ENCODE peak calls at places on chromosomes 4 and X, in ten cellular contexts. N is Panc1, Z is GM12864, S is cardiac fibroblast, B is cardiac muscle cell, J is lung, F is epithelial cell of esophagus, M is IMR-90, H is HCT116, T is choroid plexus epithelial cell. P is an unnamed sample.

GRCh38 chr4:185846550-185847210 is 34.7 kb upstream of the SORBS2 start:
- DNase-seq in N (no peak), Z (no peak), S (peak; percentile 55), B (no peak), J (no peak), F (peak; percentile 18), M (no peak), H (no peak), T (no peak), P (no peak)

GRCh38 chr4:1047106-1047975 is 35.9 kb downstream of the FGFRL1 start:
- DNase-seq in N (no peak), Z (no peak), S (no peak), B (no peak), J (no peak), F (no peak), M (no peak), H (no peak), T (peak; percentile 35), P (no peak)

GRCh38 chr4:91171217-91171616 is 1044.0 kb downstream of the CCSER1 start:
- DNase-seq in N (no peak), Z (no peak), S (no peak), B (no peak), J (no peak), F (peak; percentile 40), M (no peak), H (no peak), T (peak; percentile 4), P (peak; percentile 28)

GRCh38 chr4:73068496-73069337 is 799 bp downstream of the COX18 start:
- DNase-seq in N (peak; percentile 7), Z (no peak), S (peak; percentile 52), B (peak; percentile 23), J (no peak), F (peak; percentile 38), M (peak; percentile 32), H (no peak), T (peak; percentile 46), P (peak; percentile 8)

GRCh38 chrX:85590638-85591037 is 211.2 kb upstream of the POF1B start:
- DNase-seq in N (no peak), Z (no peak), S (no peak), B (no peak), J (no peak), F (peak; percentile 40), M (no peak), H (no peak), T (no peak), P (no peak)

GRCh38 chr4:164731827-164732474 is 22.0 kb upstream of the SMIM31 start:
- DNase-seq in N (peak; percentile 25), Z (peak; percentile 5), S (peak; percentile 57), B (peak; percentile 67), J (no peak), F (peak; percentile 63), M (peak; percentile 28), H (peak; percentile 43), T (peak; percentile 67), P (no peak)

GRCh38 chr4:137203601-137204000 is 328.7 kb downstream of the PCDH18 start:
- DNase-seq in N (no peak), Z (no peak), S (peak; percentile 80), B (no peak), J (no peak), F (no peak), M (peak; percentile 74), H (no peak), T (peak; percentile 97), P (no peak)

GRCh38 chr4:106773106-106773905 is 262.8 kb downstream of the DKK2 start:
- DNase-seq in N (no peak), Z (no peak), S (peak; percentile 43), B (no peak), J (no peak), F (no peak), M (no peak), H (no peak), T (peak; percentile 47), P (no peak)

GRCh38 chr4:1748465-1748995 is 27.2 kb downstream of the TACC3 start:
- DNase-seq in N (no peak), Z (no peak), S (peak; percentile 65), B (peak; percentile 91), J (peak; percentile 73), F (peak; percentile 76), M (peak; percentile 41), H (peak; percentile 44), T (peak; percentile 68), P (no peak)

GRCh38 chr4:37816719-37817118 is 9.8 kb upstream of the PGM2 start:
- DNase-seq in N (no peak), Z (no peak), S (no peak), B (no peak), J (no peak), F (no peak), M (no peak), H (no peak), T (no peak), P (no peak)

GRCh38 chr4:33696586-33696985 is 2547.7 kb downstream of the ARAP2 start:
- DNase-seq in N (no peak), Z (no peak), S (peak; percentile 62), B (no peak), J (no peak), F (peak; percentile 52), M (no peak), H (no peak), T (peak; percentile 63), P (no peak)

GRCh38 chr4:26069218-26069617 is 155.2 kb downstream of the SMIM20 start:
- DNase-seq in N (no peak), Z (no peak), S (peak; percentile 66), B (peak; percentile 7), J (no peak), F (peak; percentile 20), M (peak; percentile 47), H (no peak), T (peak; percentile 70), P (no peak)

GRCh38 chrX:145631461-145631951 is 186.1 kb upstream of the SLITRK2 start:
- DNase-seq in N (no peak), Z (no peak), S (no peak), B (no peak), J (no peak), F (no peak), M (no peak), H (no peak), T (no peak), P (no peak)

GRCh38 chr4:1795304-1796195 is 2.5 kb downstream of the FGFR3 start:
- DNase-seq in N (no peak), Z (no peak), S (no peak), B (no peak), J (no peak), F (no peak), M (no peak), H (no peak), T (no peak), P (peak; percentile 48)

GRCh38 chr4:54096563-54096962 is 3.4 kb upstream of the GSX2 start:
- DNase-seq in N (no peak), Z (no peak), S (no peak), B (no peak), J (no peak), F (no peak), M (no peak), H (no peak), T (no peak), P (no peak)

GRCh38 chr4:118993329-118993728 is 104.7 kb downstream of the SYNPO2 start:
- DNase-seq in N (no peak), Z (no peak), S (no peak), B (no peak), J (no peak), F (no peak), M (no peak), H (no peak), T (no peak), P (no peak)

DNA sequence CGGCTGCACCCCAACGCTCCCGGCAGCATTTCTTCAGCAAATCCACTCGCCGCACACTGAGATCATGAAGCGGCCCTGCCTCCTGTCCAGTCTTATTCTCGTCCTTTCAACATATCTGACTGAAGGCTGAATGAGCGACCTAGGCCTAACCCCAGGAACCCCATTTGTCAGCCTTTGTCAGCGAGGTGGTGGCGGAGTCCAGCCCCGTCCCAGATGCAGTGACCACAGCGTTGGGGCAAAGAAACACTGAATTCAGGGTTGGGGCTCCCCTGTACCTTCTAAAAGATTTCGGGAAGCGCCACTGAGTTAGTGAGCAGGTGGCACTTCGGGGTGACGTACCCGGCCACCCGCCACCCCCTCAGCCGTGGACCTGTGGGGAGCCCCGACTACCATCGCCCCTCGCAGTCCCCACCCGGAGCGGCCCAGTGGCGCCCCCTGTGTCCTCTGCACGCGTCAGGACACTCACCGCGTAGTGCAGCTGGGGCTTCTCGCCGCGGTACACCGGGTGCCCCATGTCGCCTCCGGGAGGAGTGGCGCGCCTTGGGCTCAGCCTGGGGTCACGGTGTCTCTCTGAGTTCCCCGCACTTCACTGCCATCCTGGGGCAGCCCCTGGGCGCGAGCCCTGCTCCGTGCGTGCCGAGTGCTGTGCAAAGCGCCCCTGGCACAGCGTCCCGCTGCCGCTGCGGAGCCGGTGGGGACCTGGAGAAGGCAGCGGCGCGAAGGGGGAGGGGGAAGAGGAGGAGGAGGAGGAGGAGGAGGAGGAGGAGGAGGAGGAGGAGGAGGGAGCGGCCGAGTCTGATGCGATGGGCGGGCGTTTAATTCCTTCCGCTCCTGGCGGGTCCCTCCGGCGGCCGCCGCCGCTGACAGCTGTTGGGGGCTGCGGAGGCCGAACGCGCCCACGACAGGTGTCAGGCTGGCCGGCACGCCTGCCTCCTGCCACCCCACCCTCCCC is 134.1 kb downstream of the AMELX start:
- DNase-seq in N (no peak), Z (no peak), S (peak; percentile 41), B (peak; percentile 6), J (no peak), F (no peak), M (no peak), H (no peak), T (peak; percentile 46), P (no peak)
- H3K4me3 ChIP-seq in N (peak overlapping the region; percentile 18), Z (no peak overlapping the region), S (peak overlapping the region; percentile 66), B (peak overlapping the region; percentile 18), J (peak overlapping the region; percentile 54), F (peak overlapping the region; percentile 32), M (peak overlapping the region; percentile 82), H (no peak overlapping the region), T (peak overlapping the region; percentile 70), P (peak overlapping the region; percentile 75)

DNA sequence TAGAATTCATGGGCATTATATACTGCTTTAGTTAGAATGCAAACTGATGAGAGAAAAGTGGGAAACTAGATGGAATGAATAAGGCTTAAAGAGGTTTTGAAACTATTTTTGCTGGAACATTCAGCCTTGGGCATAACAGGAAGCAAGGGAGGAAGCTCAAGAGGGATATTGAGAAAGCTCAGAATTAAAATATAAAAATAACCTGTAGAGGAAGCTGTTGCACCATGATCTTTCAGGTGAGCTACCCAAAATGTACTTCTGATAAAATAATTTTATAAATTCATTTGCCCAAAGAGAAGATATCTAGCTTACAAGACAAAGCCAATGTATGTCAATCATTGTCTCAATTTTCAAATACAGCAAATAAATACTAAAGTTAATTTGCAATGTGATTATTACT is 11.3 kb downstream of the GC start:
- DNase-seq in N (no peak), Z (no peak), S (no peak), B (peak; percentile 28), J (no peak), F (peak; percentile 20), M (no peak), H (no peak), T (no peak), P (peak; percentile 11)
- TF ChIP-seq CTCF in N (no peak), Z (no peak), S (no peak), B (no peak), J (no peak), F (peak; percentile 30), M (no peak), H (no peak), T (no peak), P (peak; percentile 51)

GRCh38 chr4:15656038-15656470 is 897 bp upstream of the FBXL5 start:
- DNase-seq in N (no peak), Z (no peak), S (no peak), B (no peak), J (no peak), F (no peak), M (no peak), H (no peak), T (peak; percentile 65), P (no peak)
- H3K4me3 ChIP-seq in N (peak overlapping the region; percentile 72), Z (peak overlapping the region; percentile 85), S (no peak overlapping the region), B (no peak overlapping the region), J (no peak overlapping the region), F (peak overlapping the region; percentile 50), M (no peak overlapping the region), H (no peak overlapping the region), T (peak overlapping the region; percentile 89), P (peak overlapping the region; percentile 86)

GRCh38 chr4:123060039-123060770 is 137.8 kb upstream of the NUDT6 start:
- DNase-seq in N (no peak), Z (no peak), S (no peak), B (no peak), J (no peak), F (no peak), M (no peak), H (no peak), T (no peak), P (no peak)
- TF ChIP-seq CTCF in N (peak; percentile 16), Z (no peak), S (no peak), B (no peak), J (no peak), F (no peak), M (no peak), H (peak; percentile 21), T (peak; percentile 2), P (no peak)